ENCODE peak calls at places on chromosomes 7 and 10, in six cellular contexts. K, S, H, U, T and M are unnamed samples.
A peak's percentile ranks its signal among the peaks of the same experiment; 100 is the strongest.

GRCh38 chr10:118838364-118838763 is 83.6 kb upstream of the CACUL1 start:
- DNase-seq in K (no peak), H (no peak), U (no peak), S (no peak), T (no peak), M (no peak)

GRCh38 chr7:101586078-101586941 is 42.8 kb downstream of the MYL10 start:
- DNase-seq in H (no peak), T (no peak), S (peak; percentile 68), K (no peak), U (no peak), M (no peak)

GRCh38 chr10:125881192-125881591 is at the start of gene DHX32:
- DNase-seq in H (no peak), U (no peak), K (no peak), T (no peak), S (peak; percentile 77), M (peak; percentile 79)

GRCh38 chr10:112815238-112816032 is 134.6 kb upstream of the TCF7L2 start:
- DNase-seq in T (no peak), H (peak; percentile 8), U (no peak), S (no peak), K (no peak), M (no peak)

GRCh38 chr7:917255-918117 is 37.0 kb downstream of the ADAP1 start:
- DNase-seq in T (no peak), K (peak; percentile 15), H (no peak), S (no peak), U (no peak), M (no peak)

GRCh38 chr10:27464993-27465392 is 39.1 kb upstream of the RAB18 start:
- DNase-seq in H (no peak), S (no peak), T (no peak), K (no peak), U (no peak), M (no peak)

GRCh38 chr10:101014230-101014884 is 14.7 kb downstream of the LZTS2 start:
- DNase-seq in H (no peak), U (peak; percentile 76), T (peak; percentile 72), S (peak; percentile 80), K (peak; percentile 76), M (peak; percentile 81)

GRCh38 chr10:44978570-44979280 is at the start of gene DEPP1:
- DNase-seq in S (peak; percentile 82), K (peak; percentile 93), T (no peak), U (no peak), H (peak; percentile 60), M (peak; percentile 92)

GRCh38 chr10:94003496-94003895 is 9.8 kb downstream of the PLCE1 start:
- DNase-seq in T (no peak), K (no peak), S (no peak), H (no peak), U (no peak), M (no peak)

GRCh38 chr7:77734590-77735421 is 38.5 kb downstream of the RSBN1L start:
- DNase-seq in T (no peak), H (no peak), K (no peak), U (no peak), S (no peak), M (no peak)

GRCh38 chr10:34526758-34527730 is 288.1 kb downstream of the PARD3 start:
- DNase-seq in T (no peak), H (peak; percentile 94), U (no peak), S (peak; percentile 57), K (no peak), M (peak; percentile 60)

GRCh38 chr7:94512735-94513564 is 3.3 kb downstream of the CASD1 start:
- DNase-seq in K (no peak), H (no peak), S (no peak), U (no peak), T (no peak), M (no peak)

GRCh38 chr10:21173964-21174669 is 277.0 kb upstream of the NEBL start:
- DNase-seq in K (peak; percentile 55), H (no peak), T (peak; percentile 40), S (peak; percentile 80), U (peak; percentile 55), M (peak; percentile 65)

GRCh38 chr7:140230862-140231778 is 54.3 kb upstream of the KDM7A start:
- DNase-seq in U (peak; percentile 69), T (peak; percentile 70), K (peak; percentile 64), S (peak; percentile 88), H (no peak), M (peak; percentile 97)